ENCODE peak calls at places on chromosome X, in six cellular contexts. One of them, this sample, is unnamed.

GRCh38 chrX:1418901-1419544 is 27.1 kb upstream of the SLC25A6 start:
- DNase-seq in MM.1S: no peak
- DNase-seq in GM23338: no peak
- DNase-seq in PC-3: peak; percentile 65
- DNase-seq in SK-N-SH: no peak
- DNase-seq in neural progenitor cell: no peak
- DNase-seq in this sample: no peak

GRCh38 chrX:113384628-113385027 is 544.0 kb upstream of the AMOT start:
- DNase-seq in PC-3: peak; percentile 32
- DNase-seq in MM.1S: no peak
- DNase-seq in SK-N-SH: no peak
- DNase-seq in GM23338: no peak
- DNase-seq in neural progenitor cell: no peak
- DNase-seq in this sample: peak; percentile 85

GRCh38 chrX:13372203-13372980 is 52.5 kb upstream of the ATXN3L start:
- DNase-seq in SK-N-SH: no peak
- DNase-seq in PC-3: no peak
- DNase-seq in GM23338: no peak
- DNase-seq in neural progenitor cell: no peak
- DNase-seq in MM.1S: no peak
- DNase-seq in this sample: no peak

GRCh38 chrX:106415276-106415895 is 196.4 kb upstream of the RADX start:
- DNase-seq in SK-N-SH: peak; percentile 26
- DNase-seq in neural progenitor cell: peak; percentile 43
- DNase-seq in MM.1S: peak; percentile 15
- DNase-seq in GM23338: peak; percentile 48
- DNase-seq in PC-3: peak; percentile 50
- DNase-seq in this sample: peak; percentile 43

GRCh38 chrX:139692908-139693307 is 15.1 kb downstream of the MCF2 start:
- DNase-seq in neural progenitor cell: no peak
- DNase-seq in GM23338: no peak
- DNase-seq in SK-N-SH: no peak
- DNase-seq in MM.1S: no peak
- DNase-seq in PC-3: no peak
- DNase-seq in this sample: peak; percentile 3

GRCh38 chrX:74251006-74251930 is 52.7 kb upstream of the ZCCHC13 start:
- DNase-seq in PC-3: peak; percentile 38
- DNase-seq in SK-N-SH: no peak
- DNase-seq in GM23338: no peak
- DNase-seq in neural progenitor cell: no peak
- DNase-seq in MM.1S: no peak
- DNase-seq in this sample: peak; percentile 41

GRCh38 chrX:129755779-129756650 is 17.2 kb downstream of the XPNPEP2 start:
- DNase-seq in GM23338: peak; percentile 55
- DNase-seq in neural progenitor cell: peak; percentile 36
- DNase-seq in SK-N-SH: no peak
- DNase-seq in PC-3: no peak
- DNase-seq in MM.1S: no peak
- DNase-seq in this sample: no peak

GRCh38 chrX:30657542-30658238 is 4.5 kb downstream of the GK start:
- DNase-seq in MM.1S: no peak
- DNase-seq in PC-3: peak; percentile 76
- DNase-seq in SK-N-SH: no peak
- DNase-seq in GM23338: no peak
- DNase-seq in neural progenitor cell: no peak
- DNase-seq in this sample: peak; percentile 47

GRCh38 chrX:1661048-1661921 is 46.4 kb downstream of the ASMT start:
- DNase-seq in MM.1S: peak; percentile 94
- DNase-seq in PC-3: no peak
- DNase-seq in SK-N-SH: no peak
- DNase-seq in neural progenitor cell: peak; percentile 80
- DNase-seq in GM23338: peak; percentile 96
- DNase-seq in this sample: no peak

GRCh38 chrX:10939384-10939783 is 171.7 kb upstream of the HCCS start:
- DNase-seq in GM23338: no peak
- DNase-seq in PC-3: peak; percentile 77
- DNase-seq in MM.1S: no peak
- DNase-seq in SK-N-SH: no peak
- DNase-seq in neural progenitor cell: no peak
- DNase-seq in this sample: no peak

GRCh38 chrX:41781500-41781899 is 57.5 kb downstream of the GPR82 start:
- DNase-seq in GM23338: peak; percentile 62
- DNase-seq in SK-N-SH: peak; percentile 36
- DNase-seq in MM.1S: peak; percentile 63
- DNase-seq in neural progenitor cell: peak; percentile 59
- DNase-seq in PC-3: peak; percentile 69
- DNase-seq in this sample: peak; percentile 58

GRCh38 chrX:155216940-155217450 is 735 bp downstream of the VBP1 start:
- DNase-seq in MM.1S: peak; percentile 9
- DNase-seq in SK-N-SH: peak; percentile 46
- DNase-seq in neural progenitor cell: peak; percentile 19
- DNase-seq in PC-3: peak; percentile 6
- DNase-seq in GM23338: peak; percentile 16
- DNase-seq in this sample: peak; percentile 40

GRCh38 chrX:74419861-74420193 is 1.5 kb upstream of the SLC16A2 start:
- DNase-seq in neural progenitor cell: peak; percentile 32
- DNase-seq in PC-3: peak; percentile 32
- DNase-seq in GM23338: peak; percentile 17
- DNase-seq in MM.1S: no peak
- DNase-seq in SK-N-SH: no peak
- DNase-seq in this sample: peak; percentile 32

GRCh38 chrX:115367455-115367854 is 77.9 kb downstream of the LUZP4 start:
- DNase-seq in PC-3: no peak
- DNase-seq in SK-N-SH: no peak
- DNase-seq in neural progenitor cell: no peak
- DNase-seq in MM.1S: no peak
- DNase-seq in GM23338: no peak
- DNase-seq in this sample: peak; percentile 81

GRCh38 chrX:136328933-136329332 is 28.2 kb downstream of the ADGRG4 start:
- DNase-seq in SK-N-SH: peak; percentile 23
- DNase-seq in MM.1S: no peak
- DNase-seq in PC-3: no peak
- DNase-seq in neural progenitor cell: no peak
- DNase-seq in GM23338: no peak
- DNase-seq in this sample: no peak

GRCh38 chrX:74423289-74423985 is 2.1 kb downstream of the SLC16A2 start:
- DNase-seq in PC-3: no peak
- DNase-seq in SK-N-SH: no peak
- DNase-seq in GM23338: peak; percentile 11
- DNase-seq in MM.1S: no peak
- DNase-seq in neural progenitor cell: no peak
- DNase-seq in this sample: peak; percentile 7

GRCh38 chrX:96770315-96770714 is 85.7 kb downstream of the DIAPH2 start:
- DNase-seq in MM.1S: peak; percentile 11
- DNase-seq in neural progenitor cell: peak; percentile 17
- DNase-seq in PC-3: peak; percentile 52
- DNase-seq in SK-N-SH: peak; percentile 20
- DNase-seq in GM23338: peak; percentile 5
- DNase-seq in this sample: peak; percentile 45

GRCh38 chrX:136251042-136251991 is at the start of gene MAP7D3:
- DNase-seq in GM23338: peak; percentile 78
- DNase-seq in PC-3: no peak
- DNase-seq in MM.1S: peak; percentile 71
- DNase-seq in neural progenitor cell: peak; percentile 86
- DNase-seq in SK-N-SH: peak; percentile 91
- DNase-seq in this sample: peak; percentile 80

GRCh38 chrX:56462389-56462788 is 101.0 kb upstream of the UBQLN2 start:
- DNase-seq in GM23338: no peak
- DNase-seq in PC-3: no peak
- DNase-seq in MM.1S: no peak
- DNase-seq in SK-N-SH: no peak
- DNase-seq in neural progenitor cell: no peak
- DNase-seq in this sample: peak; percentile 10

GRCh38 chrX:107628662-107629532 is 587 bp downstream of the PRPS1 start:
- DNase-seq in GM23338: peak; percentile 44
- DNase-seq in PC-3: peak; percentile 60
- DNase-seq in SK-N-SH: peak; percentile 36
- DNase-seq in neural progenitor cell: peak; percentile 63
- DNase-seq in MM.1S: peak; percentile 35
- DNase-seq in this sample: peak; percentile 55

GRCh38 chrX:74614193-74614909 is at the start of gene RLIM:
- DNase-seq in neural progenitor cell: peak; percentile 94
- DNase-seq in GM23338: peak; percentile 93
- DNase-seq in PC-3: peak; percentile 95
- DNase-seq in SK-N-SH: peak; percentile 86
- DNase-seq in MM.1S: peak; percentile 93
- DNase-seq in this sample: peak; percentile 96

GRCh38 chrX:65581661-65582339 is 47.2 kb upstream of the LAS1L start:
- DNase-seq in MM.1S: peak; percentile 64
- DNase-seq in PC-3: peak; percentile 85
- DNase-seq in neural progenitor cell: peak; percentile 72
- DNase-seq in GM23338: peak; percentile 82
- DNase-seq in SK-N-SH: peak; percentile 57
- DNase-seq in this sample: peak; percentile 69

GRCh38 chrX:136781180-136781797 is 557 bp upstream of the ARHGEF6 start:
- DNase-seq in neural progenitor cell: no peak
- DNase-seq in PC-3: peak; percentile 79
- DNase-seq in MM.1S: no peak
- DNase-seq in SK-N-SH: no peak
- DNase-seq in GM23338: no peak
- DNase-seq in this sample: peak; percentile 74

GRCh38 chrX:84064814-84065213 is 123.2 kb downstream of the RPS6KA6 start:
- DNase-seq in neural progenitor cell: no peak
- DNase-seq in SK-N-SH: no peak
- DNase-seq in GM23338: no peak
- DNase-seq in MM.1S: no peak
- DNase-seq in PC-3: peak; percentile 72
- DNase-seq in this sample: no peak

GRCh38 chrX:75061701-75062100 is 94.4 kb downstream of the ABCB7 start:
- DNase-seq in MM.1S: no peak
- DNase-seq in GM23338: no peak
- DNase-seq in SK-N-SH: no peak
- DNase-seq in PC-3: no peak
- DNase-seq in neural progenitor cell: no peak
- DNase-seq in this sample: peak; percentile 2

GRCh38 chrX:155767101-155767878 is 113.9 kb upstream of the VAMP7 start:
- DNase-seq in PC-3: peak; percentile 51
- DNase-seq in SK-N-SH: peak; percentile 25
- DNase-seq in MM.1S: peak; percentile 36
- DNase-seq in GM23338: peak; percentile 87
- DNase-seq in neural progenitor cell: peak; percentile 76
- DNase-seq in this sample: peak; percentile 68

GRCh38 chrX:36957425-36958328 is 50.5 kb upstream of the FAM47C start:
- DNase-seq in PC-3: no peak
- DNase-seq in neural progenitor cell: peak; percentile 85
- DNase-seq in GM23338: peak; percentile 60
- DNase-seq in SK-N-SH: peak; percentile 36
- DNase-seq in MM.1S: no peak
- DNase-seq in this sample: no peak

GRCh38 chrX:151974336-151975227 is at the start of gene GABRE:
- DNase-seq in MM.1S: peak; percentile 27
- DNase-seq in SK-N-SH: peak; percentile 40
- DNase-seq in neural progenitor cell: peak; percentile 69
- DNase-seq in PC-3: no peak
- DNase-seq in GM23338: peak; percentile 57
- DNase-seq in this sample: peak; percentile 76

GRCh38 chrX:151973262-151973661 is 1.2 kb downstream of the GABRE start:
- DNase-seq in GM23338: no peak
- DNase-seq in neural progenitor cell: no peak
- DNase-seq in MM.1S: no peak
- DNase-seq in PC-3: no peak
- DNase-seq in SK-N-SH: no peak
- DNase-seq in this sample: peak; percentile 34

GRCh38 chrX:151970027-151970426 is 4.4 kb downstream of the GABRE start:
- DNase-seq in PC-3: no peak
- DNase-seq in GM23338: no peak
- DNase-seq in neural progenitor cell: no peak
- DNase-seq in SK-N-SH: no peak
- DNase-seq in MM.1S: no peak
- DNase-seq in this sample: no peak

GRCh38 chrX:151973851-151974335 is 583 bp downstream of the GABRE start:
- DNase-seq in GM23338: peak; percentile 16
- DNase-seq in SK-N-SH: peak; percentile 19
- DNase-seq in MM.1S: no peak
- DNase-seq in PC-3: no peak
- DNase-seq in neural progenitor cell: no peak
- DNase-seq in this sample: peak; percentile 72

DNA sequence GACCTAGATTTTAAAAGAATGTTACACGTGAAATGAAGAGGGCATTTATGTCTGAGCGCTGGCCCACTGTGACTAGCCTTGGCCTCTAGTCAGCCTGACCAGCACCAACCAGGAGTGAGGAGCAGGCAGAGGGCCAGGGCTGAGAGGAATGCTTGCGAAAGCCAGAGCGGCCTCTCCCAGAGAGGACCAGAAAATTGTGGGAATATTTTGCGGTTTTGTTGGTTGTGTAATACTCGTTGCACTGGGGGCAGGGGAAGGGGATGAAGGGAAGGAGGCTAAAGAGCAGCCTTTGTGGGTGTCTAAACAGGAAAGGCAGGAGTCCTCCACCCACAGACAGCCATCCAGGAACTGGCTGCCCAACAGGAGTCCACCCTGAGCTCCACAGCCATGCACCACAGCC is 3.8 kb downstream of the GABRE start:
- DNase-seq in GM23338: no peak
- DNase-seq in PC-3: peak; percentile 65
- DNase-seq in MM.1S: no peak
- DNase-seq in SK-N-SH: no peak
- DNase-seq in neural progenitor cell: no peak
- DNase-seq in this sample: peak; percentile 92
- TF ChIP-seq EZH2phosphoT487 in GM23338: no peak
- TF ChIP-seq EZH2phosphoT487 in PC-3: no peak
- TF ChIP-seq EZH2phosphoT487 in MM.1S: no peak
- TF ChIP-seq EZH2phosphoT487 in SK-N-SH: no peak
- TF ChIP-seq EZH2phosphoT487 in neural progenitor cell: no peak
- TF ChIP-seq EZH2phosphoT487 in this sample: peak; percentile 84

DNA sequence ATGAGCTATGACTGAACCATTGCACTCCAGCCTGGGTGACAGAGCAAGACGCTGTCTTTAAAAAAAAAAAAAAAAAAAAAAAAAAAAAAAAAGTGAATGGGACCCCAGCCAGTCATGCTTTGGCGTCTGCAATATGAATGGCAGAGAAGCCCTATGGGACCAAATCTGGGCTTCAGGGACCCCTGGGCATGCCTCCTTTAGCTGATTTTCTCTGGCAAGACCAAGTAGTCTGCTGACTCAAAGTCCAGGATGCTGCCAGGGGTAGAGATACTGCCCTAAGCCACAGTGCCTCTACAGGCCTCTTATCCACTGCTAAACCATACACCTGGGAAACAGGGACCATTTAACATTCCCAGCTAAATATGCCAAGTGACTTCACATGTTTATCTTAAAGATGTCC is 6.0 kb downstream of the RPS4X start:
- DNase-seq in GM23338: no peak
- DNase-seq in PC-3: no peak
- DNase-seq in neural progenitor cell: no peak
- DNase-seq in SK-N-SH: no peak
- DNase-seq in MM.1S: no peak
- DNase-seq in this sample: peak; percentile 37
- H3F3A ChIP-seq in GM23338: peaks cover 21% of the 10 kb centered on the region
- H3F3A ChIP-seq in PC-3: peaks cover 25% of the 10 kb centered on the region
- H3F3A ChIP-seq in neural progenitor cell: peaks cover 13% of the 10 kb centered on the region
- H3F3A ChIP-seq in SK-N-SH: peaks cover 82% of the 10 kb centered on the region
- H3F3A ChIP-seq in MM.1S: peaks cover 57% of the 10 kb centered on the region
- H3F3A ChIP-seq in this sample: peaks cover 75% of the 10 kb centered on the region

GRCh38 chrX:153366119-153366518 is 32.2 kb downstream of the ZNF275 start:
- DNase-seq in GM23338: no peak
- DNase-seq in neural progenitor cell: no peak
- DNase-seq in MM.1S: no peak
- DNase-seq in PC-3: no peak
- DNase-seq in SK-N-SH: no peak
- DNase-seq in this sample: no peak
- TF ChIP-seq EZH2phosphoT487 in GM23338: no peak
- TF ChIP-seq EZH2phosphoT487 in neural progenitor cell: no peak
- TF ChIP-seq EZH2phosphoT487 in MM.1S: no peak
- TF ChIP-seq EZH2phosphoT487 in PC-3: no peak
- TF ChIP-seq EZH2phosphoT487 in SK-N-SH: no peak
- TF ChIP-seq EZH2phosphoT487 in this sample: no peak

GRCh38 chrX:16307950-16308349 is 140.7 kb downstream of the MAGEB17 start:
- DNase-seq in SK-N-SH: no peak
- DNase-seq in MM.1S: no peak
- DNase-seq in neural progenitor cell: no peak
- DNase-seq in GM23338: no peak
- DNase-seq in PC-3: no peak
- DNase-seq in this sample: no peak
- H3F3A ChIP-seq in SK-N-SH: no peaks in the 10 kb centered on the region
- H3F3A ChIP-seq in MM.1S: no peaks in the 10 kb centered on the region
- H3F3A ChIP-seq in neural progenitor cell: no peaks in the 10 kb centered on the region
- H3F3A ChIP-seq in GM23338: peaks cover 4% of the 10 kb centered on the region
- H3F3A ChIP-seq in PC-3: no peaks in the 10 kb centered on the region
- H3F3A ChIP-seq in this sample: no peaks in the 10 kb centered on the region